ENCODE peak calls at places on chromosomes 1 and 21, in seven cellular contexts. One of them, this sample, is unnamed.

GRCh38 chr21:26842976-26843911 is 2.0 kb downstream of the ADAMTS1 start:
- DNase-seq in OCI-LY7: no peak
- DNase-seq in activated CD8-positive, alpha-beta T cell treated with anti-CD3 and anti-CD28 coated beads for 36 hours: peak; percentile 37
- DNase-seq in fibroblast of the aortic adventitia: peak; percentile 97
- DNase-seq in cardiac fibroblast: peak; percentile 98
- DNase-seq in testis: peak; percentile 92
- DNase-seq in prostate gland: peak; percentile 85
- DNase-seq in this sample: peak; percentile 62

GRCh38 chr21:38740131-38740530 is 65.6 kb upstream of the ETS2 start:
- DNase-seq in prostate gland: no peak
- DNase-seq in OCI-LY7: no peak
- DNase-seq in cardiac fibroblast: no peak
- DNase-seq in testis: no peak
- DNase-seq in fibroblast of the aortic adventitia: no peak
- DNase-seq in activated CD8-positive, alpha-beta T cell treated with anti-CD3 and anti-CD28 coated beads for 36 hours: no peak
- DNase-seq in this sample: no peak

GRCh38 chr1:47934243-47934805 is 62.9 kb downstream of the TRABD2B start:
- DNase-seq in cardiac fibroblast: peak; percentile 85
- DNase-seq in fibroblast of the aortic adventitia: peak; percentile 61
- DNase-seq in testis: peak; percentile 28
- DNase-seq in OCI-LY7: no peak
- DNase-seq in prostate gland: peak; percentile 39
- DNase-seq in activated CD8-positive, alpha-beta T cell treated with anti-CD3 and anti-CD28 coated beads for 36 hours: no peak
- DNase-seq in this sample: no peak

GRCh38 chr21:36700961-36701911 is 2.3 kb downstream of the SIM2 start:
- DNase-seq in OCI-LY7: no peak
- DNase-seq in prostate gland: no peak
- DNase-seq in cardiac fibroblast: no peak
- DNase-seq in testis: no peak
- DNase-seq in fibroblast of the aortic adventitia: no peak
- DNase-seq in activated CD8-positive, alpha-beta T cell treated with anti-CD3 and anti-CD28 coated beads for 36 hours: no peak
- DNase-seq in this sample: peak; percentile 45

GRCh38 chr1:245512181-245512888 is 357.6 kb downstream of the KIF26B start:
- DNase-seq in activated CD8-positive, alpha-beta T cell treated with anti-CD3 and anti-CD28 coated beads for 36 hours: no peak
- DNase-seq in testis: no peak
- DNase-seq in fibroblast of the aortic adventitia: peak; percentile 56
- DNase-seq in OCI-LY7: no peak
- DNase-seq in cardiac fibroblast: peak; percentile 27
- DNase-seq in prostate gland: no peak
- DNase-seq in this sample: no peak

GRCh38 chr21:25062061-25062460 is 545.2 kb downstream of the MRPL39 start:
- DNase-seq in cardiac fibroblast: no peak
- DNase-seq in prostate gland: no peak
- DNase-seq in activated CD8-positive, alpha-beta T cell treated with anti-CD3 and anti-CD28 coated beads for 36 hours: no peak
- DNase-seq in OCI-LY7: no peak
- DNase-seq in fibroblast of the aortic adventitia: no peak
- DNase-seq in testis: no peak
- DNase-seq in this sample: no peak

GRCh38 chr21:29185633-29186032 is 55.2 kb downstream of the MAP3K7CL start:
- DNase-seq in testis: no peak
- DNase-seq in OCI-LY7: no peak
- DNase-seq in prostate gland: no peak
- DNase-seq in fibroblast of the aortic adventitia: no peak
- DNase-seq in activated CD8-positive, alpha-beta T cell treated with anti-CD3 and anti-CD28 coated beads for 36 hours: no peak
- DNase-seq in cardiac fibroblast: no peak
- DNase-seq in this sample: no peak

GRCh38 chr1:19799233-19799876 is 361 bp downstream of the TMCO4 start:
- DNase-seq in OCI-LY7: peak; percentile 27
- DNase-seq in activated CD8-positive, alpha-beta T cell treated with anti-CD3 and anti-CD28 coated beads for 36 hours: peak; percentile 71
- DNase-seq in testis: peak; percentile 53
- DNase-seq in cardiac fibroblast: peak; percentile 61
- DNase-seq in fibroblast of the aortic adventitia: peak; percentile 49
- DNase-seq in prostate gland: peak; percentile 61
- DNase-seq in this sample: peak; percentile 20

GRCh38 chr21:44461005-44461404 is 5.7 kb downstream of the LRRC3 start:
- DNase-seq in testis: no peak
- DNase-seq in OCI-LY7: no peak
- DNase-seq in prostate gland: no peak
- DNase-seq in cardiac fibroblast: no peak
- DNase-seq in activated CD8-positive, alpha-beta T cell treated with anti-CD3 and anti-CD28 coated beads for 36 hours: no peak
- DNase-seq in fibroblast of the aortic adventitia: no peak
- DNase-seq in this sample: no peak

GRCh38 chr1:110722835-110723234 is 48.1 kb upstream of the KCNA3 start:
- DNase-seq in testis: no peak
- DNase-seq in prostate gland: no peak
- DNase-seq in cardiac fibroblast: no peak
- DNase-seq in activated CD8-positive, alpha-beta T cell treated with anti-CD3 and anti-CD28 coated beads for 36 hours: no peak
- DNase-seq in OCI-LY7: no peak
- DNase-seq in fibroblast of the aortic adventitia: no peak
- DNase-seq in this sample: no peak

GRCh38 chr1:84913025-84913892 is 20.3 kb upstream of the LPAR3 start:
- DNase-seq in fibroblast of the aortic adventitia: peak; percentile 70
- DNase-seq in activated CD8-positive, alpha-beta T cell treated with anti-CD3 and anti-CD28 coated beads for 36 hours: no peak
- DNase-seq in OCI-LY7: no peak
- DNase-seq in testis: no peak
- DNase-seq in cardiac fibroblast: peak; percentile 64
- DNase-seq in prostate gland: no peak
- DNase-seq in this sample: no peak

GRCh38 chr1:52022133-52022532 is 11.5 kb downstream of the KTI12 start:
- DNase-seq in OCI-LY7: no peak
- DNase-seq in prostate gland: no peak
- DNase-seq in activated CD8-positive, alpha-beta T cell treated with anti-CD3 and anti-CD28 coated beads for 36 hours: no peak
- DNase-seq in testis: no peak
- DNase-seq in cardiac fibroblast: peak; percentile 43
- DNase-seq in fibroblast of the aortic adventitia: no peak
- DNase-seq in this sample: no peak

GRCh38 chr21:44487831-44488230 is 32.5 kb downstream of the LRRC3 start:
- DNase-seq in fibroblast of the aortic adventitia: peak; percentile 21
- DNase-seq in prostate gland: no peak
- DNase-seq in OCI-LY7: peak; percentile 36
- DNase-seq in cardiac fibroblast: peak; percentile 28
- DNase-seq in testis: peak; percentile 48
- DNase-seq in activated CD8-positive, alpha-beta T cell treated with anti-CD3 and anti-CD28 coated beads for 36 hours: peak; percentile 80
- DNase-seq in this sample: no peak

GRCh38 chr1:19563336-19564097 is 78.2 kb upstream of the CAPZB start:
- DNase-seq in activated CD8-positive, alpha-beta T cell treated with anti-CD3 and anti-CD28 coated beads for 36 hours: no peak
- DNase-seq in OCI-LY7: no peak
- DNase-seq in cardiac fibroblast: peak; percentile 68
- DNase-seq in fibroblast of the aortic adventitia: peak; percentile 86
- DNase-seq in prostate gland: peak; percentile 8
- DNase-seq in testis: peak; percentile 67
- DNase-seq in this sample: no peak

GRCh38 chr1:203082571-203083462 is 3.0 kb downstream of the MYOG start:
- DNase-seq in fibroblast of the aortic adventitia: no peak
- DNase-seq in testis: no peak
- DNase-seq in activated CD8-positive, alpha-beta T cell treated with anti-CD3 and anti-CD28 coated beads for 36 hours: no peak
- DNase-seq in prostate gland: no peak
- DNase-seq in OCI-LY7: no peak
- DNase-seq in cardiac fibroblast: no peak
- DNase-seq in this sample: no peak

GRCh38 chr1:29664711-29665110 is 428.4 kb downstream of the PTPRU start:
- DNase-seq in cardiac fibroblast: no peak
- DNase-seq in activated CD8-positive, alpha-beta T cell treated with anti-CD3 and anti-CD28 coated beads for 36 hours: no peak
- DNase-seq in testis: no peak
- DNase-seq in prostate gland: no peak
- DNase-seq in OCI-LY7: no peak
- DNase-seq in fibroblast of the aortic adventitia: no peak
- DNase-seq in this sample: no peak

GRCh38 chr1:98046031-98046641 is 125.3 kb upstream of the DPYD start:
- DNase-seq in prostate gland: no peak
- DNase-seq in fibroblast of the aortic adventitia: peak; percentile 67
- DNase-seq in testis: peak; percentile 16
- DNase-seq in OCI-LY7: no peak
- DNase-seq in cardiac fibroblast: peak; percentile 69
- DNase-seq in activated CD8-positive, alpha-beta T cell treated with anti-CD3 and anti-CD28 coated beads for 36 hours: peak; percentile 26
- DNase-seq in this sample: peak; percentile 45

GRCh38 chr1:150072959-150073358 is 5.4 kb downstream of the VPS45 start:
- DNase-seq in cardiac fibroblast: peak; percentile 60
- DNase-seq in activated CD8-positive, alpha-beta T cell treated with anti-CD3 and anti-CD28 coated beads for 36 hours: no peak
- DNase-seq in prostate gland: no peak
- DNase-seq in fibroblast of the aortic adventitia: peak; percentile 66
- DNase-seq in testis: no peak
- DNase-seq in OCI-LY7: peak; percentile 46
- DNase-seq in this sample: no peak

GRCh38 chr1:44049839-44050238 is 18.6 kb upstream of the SLC6A9 start:
- DNase-seq in testis: no peak
- DNase-seq in prostate gland: no peak
- DNase-seq in activated CD8-positive, alpha-beta T cell treated with anti-CD3 and anti-CD28 coated beads for 36 hours: no peak
- DNase-seq in fibroblast of the aortic adventitia: peak; percentile 98
- DNase-seq in OCI-LY7: no peak
- DNase-seq in cardiac fibroblast: peak; percentile 86
- DNase-seq in this sample: no peak

GRCh38 chr1:157040802-157041201 is 4.7 kb downstream of the ARHGEF11 start:
- DNase-seq in testis: no peak
- DNase-seq in prostate gland: no peak
- DNase-seq in activated CD8-positive, alpha-beta T cell treated with anti-CD3 and anti-CD28 coated beads for 36 hours: no peak
- DNase-seq in fibroblast of the aortic adventitia: peak; percentile 82
- DNase-seq in OCI-LY7: no peak
- DNase-seq in cardiac fibroblast: peak; percentile 74
- DNase-seq in this sample: no peak

GRCh38 chr1:46558141-46558963 is 6.9 kb upstream of the KNCN start:
- DNase-seq in OCI-LY7: no peak
- DNase-seq in cardiac fibroblast: no peak
- DNase-seq in activated CD8-positive, alpha-beta T cell treated with anti-CD3 and anti-CD28 coated beads for 36 hours: no peak
- DNase-seq in fibroblast of the aortic adventitia: no peak
- DNase-seq in testis: no peak
- DNase-seq in prostate gland: no peak
- DNase-seq in this sample: no peak

GRCh38 chr1:216119600-216119999 is 303.6 kb downstream of the USH2A start:
- DNase-seq in testis: no peak
- DNase-seq in OCI-LY7: peak; percentile 16
- DNase-seq in fibroblast of the aortic adventitia: peak; percentile 60
- DNase-seq in prostate gland: no peak
- DNase-seq in activated CD8-positive, alpha-beta T cell treated with anti-CD3 and anti-CD28 coated beads for 36 hours: no peak
- DNase-seq in cardiac fibroblast: peak; percentile 38
- DNase-seq in this sample: no peak
- TF ChIP-seq CTCF in testis: no peak
- TF ChIP-seq CTCF in OCI-LY7: peak; percentile 75
- TF ChIP-seq CTCF in fibroblast of the aortic adventitia: peak; percentile 72
- TF ChIP-seq CTCF in prostate gland: no peak
- TF ChIP-seq CTCF in activated CD8-positive, alpha-beta T cell treated with anti-CD3 and anti-CD28 coated beads for 36 hours: no peak
- TF ChIP-seq CTCF in cardiac fibroblast: peak; percentile 37
- TF ChIP-seq CTCF in this sample: no peak

GRCh38 chr1:240691521-240692338 is 79.8 kb upstream of the GREM2 start:
- DNase-seq in fibroblast of the aortic adventitia: peak; percentile 85
- DNase-seq in cardiac fibroblast: peak; percentile 43
- DNase-seq in activated CD8-positive, alpha-beta T cell treated with anti-CD3 and anti-CD28 coated beads for 36 hours: peak; percentile 3
- DNase-seq in prostate gland: no peak
- DNase-seq in OCI-LY7: no peak
- DNase-seq in testis: peak; percentile 55
- DNase-seq in this sample: peak; percentile 55
- TF ChIP-seq CTCF in fibroblast of the aortic adventitia: peak; percentile 98
- TF ChIP-seq CTCF in cardiac fibroblast: peak; percentile 76
- TF ChIP-seq CTCF in activated CD8-positive, alpha-beta T cell treated with anti-CD3 and anti-CD28 coated beads for 36 hours: no peak
- TF ChIP-seq CTCF in prostate gland: peak; percentile 35
- TF ChIP-seq CTCF in OCI-LY7: peak; percentile 30
- TF ChIP-seq CTCF in testis: no peak
- TF ChIP-seq CTCF in this sample: no peak

GRCh38 chr21:46311568-46311967 is 12.1 kb downstream of the C21orf58 start:
- DNase-seq in fibroblast of the aortic adventitia: no peak
- DNase-seq in OCI-LY7: no peak
- DNase-seq in activated CD8-positive, alpha-beta T cell treated with anti-CD3 and anti-CD28 coated beads for 36 hours: no peak
- DNase-seq in cardiac fibroblast: no peak
- DNase-seq in prostate gland: no peak
- DNase-seq in testis: no peak
- DNase-seq in this sample: no peak

GRCh38 chr21:46318464-46318845 is 5.2 kb downstream of the C21orf58 start:
- DNase-seq in fibroblast of the aortic adventitia: no peak
- DNase-seq in activated CD8-positive, alpha-beta T cell treated with anti-CD3 and anti-CD28 coated beads for 36 hours: no peak
- DNase-seq in OCI-LY7: no peak
- DNase-seq in cardiac fibroblast: no peak
- DNase-seq in testis: no peak
- DNase-seq in prostate gland: no peak
- DNase-seq in this sample: no peak

GRCh38 chr21:46317710-46318463 is 5.8 kb downstream of the C21orf58 start:
- DNase-seq in cardiac fibroblast: no peak
- DNase-seq in fibroblast of the aortic adventitia: no peak
- DNase-seq in prostate gland: no peak
- DNase-seq in OCI-LY7: no peak
- DNase-seq in testis: no peak
- DNase-seq in activated CD8-positive, alpha-beta T cell treated with anti-CD3 and anti-CD28 coated beads for 36 hours: no peak
- DNase-seq in this sample: no peak

GRCh38 chr21:46316708-46317324 is 6.9 kb downstream of the C21orf58 start:
- DNase-seq in OCI-LY7: no peak
- DNase-seq in cardiac fibroblast: no peak
- DNase-seq in activated CD8-positive, alpha-beta T cell treated with anti-CD3 and anti-CD28 coated beads for 36 hours: no peak
- DNase-seq in prostate gland: no peak
- DNase-seq in testis: no peak
- DNase-seq in fibroblast of the aortic adventitia: no peak
- DNase-seq in this sample: no peak

GRCh38 chr21:46314441-46315020 is 9.1 kb downstream of the C21orf58 start:
- DNase-seq in cardiac fibroblast: no peak
- DNase-seq in OCI-LY7: no peak
- DNase-seq in activated CD8-positive, alpha-beta T cell treated with anti-CD3 and anti-CD28 coated beads for 36 hours: no peak
- DNase-seq in fibroblast of the aortic adventitia: no peak
- DNase-seq in testis: no peak
- DNase-seq in prostate gland: no peak
- DNase-seq in this sample: no peak
- TF ChIP-seq CTCF in cardiac fibroblast: no peak
- TF ChIP-seq CTCF in OCI-LY7: no peak
- TF ChIP-seq CTCF in activated CD8-positive, alpha-beta T cell treated with anti-CD3 and anti-CD28 coated beads for 36 hours: no peak
- TF ChIP-seq CTCF in fibroblast of the aortic adventitia: no peak
- TF ChIP-seq CTCF in testis: no peak
- TF ChIP-seq CTCF in prostate gland: no peak
- TF ChIP-seq CTCF in this sample: no peak

GRCh38 chr1:39673215-39673614 is 1.3 kb upstream of the NT5C1A start:
- DNase-seq in OCI-LY7: no peak
- DNase-seq in fibroblast of the aortic adventitia: no peak
- DNase-seq in testis: no peak
- DNase-seq in activated CD8-positive, alpha-beta T cell treated with anti-CD3 and anti-CD28 coated beads for 36 hours: no peak
- DNase-seq in cardiac fibroblast: no peak
- DNase-seq in prostate gland: no peak
- DNase-seq in this sample: no peak

GRCh38 chr1:39670689-39671088 is 1.2 kb downstream of the NT5C1A start:
- DNase-seq in prostate gland: no peak
- DNase-seq in testis: no peak
- DNase-seq in OCI-LY7: no peak
- DNase-seq in fibroblast of the aortic adventitia: no peak
- DNase-seq in cardiac fibroblast: no peak
- DNase-seq in activated CD8-positive, alpha-beta T cell treated with anti-CD3 and anti-CD28 coated beads for 36 hours: no peak
- DNase-seq in this sample: no peak

GRCh38 chr1:39671793-39672550 is at the start of gene NT5C1A:
- DNase-seq in testis: peak; percentile 41
- DNase-seq in cardiac fibroblast: no peak
- DNase-seq in prostate gland: no peak
- DNase-seq in fibroblast of the aortic adventitia: no peak
- DNase-seq in activated CD8-positive, alpha-beta T cell treated with anti-CD3 and anti-CD28 coated beads for 36 hours: peak; percentile 53
- DNase-seq in OCI-LY7: no peak
- DNase-seq in this sample: peak; percentile 24

GRCh38 chr1:39671433-39671792 is 494 bp downstream of the NT5C1A start:
- DNase-seq in testis: peak; percentile 60
- DNase-seq in prostate gland: no peak
- DNase-seq in cardiac fibroblast: no peak
- DNase-seq in OCI-LY7: no peak
- DNase-seq in activated CD8-positive, alpha-beta T cell treated with anti-CD3 and anti-CD28 coated beads for 36 hours: peak; percentile 12
- DNase-seq in fibroblast of the aortic adventitia: no peak
- DNase-seq in this sample: no peak

DNA sequence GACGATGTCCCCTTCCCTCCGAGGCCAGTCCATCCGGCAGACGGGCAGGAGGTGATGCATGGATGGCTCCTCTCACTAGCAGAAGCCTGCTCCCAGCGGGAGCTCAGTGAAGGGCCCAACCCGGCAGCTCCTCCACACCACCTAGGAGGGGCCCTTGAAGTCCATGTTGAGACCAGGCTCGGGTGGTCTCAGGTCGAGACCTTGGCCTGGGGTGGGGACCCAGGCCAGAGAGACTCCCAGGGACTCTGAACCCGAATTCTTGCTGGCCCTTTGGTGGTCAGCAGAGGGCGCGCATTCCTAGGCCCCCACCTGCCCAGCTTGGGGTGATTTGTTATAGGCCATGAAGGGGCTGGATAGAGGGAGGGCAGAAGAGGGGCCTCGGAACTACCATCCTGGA is 642 bp upstream of the NT5C1A start:
- DNase-seq in cardiac fibroblast: no peak
- DNase-seq in testis: peak; percentile 44
- DNase-seq in fibroblast of the aortic adventitia: no peak
- DNase-seq in prostate gland: no peak
- DNase-seq in OCI-LY7: no peak
- DNase-seq in activated CD8-positive, alpha-beta T cell treated with anti-CD3 and anti-CD28 coated beads for 36 hours: peak; percentile 53
- DNase-seq in this sample: peak; percentile 44
- TF ChIP-seq CTCF in cardiac fibroblast: peak; percentile 49
- TF ChIP-seq CTCF in testis: no peak
- TF ChIP-seq CTCF in fibroblast of the aortic adventitia: peak; percentile 20
- TF ChIP-seq CTCF in prostate gland: no peak
- TF ChIP-seq CTCF in OCI-LY7: peak; percentile 71
- TF ChIP-seq CTCF in activated CD8-positive, alpha-beta T cell treated with anti-CD3 and anti-CD28 coated beads for 36 hours: peak; percentile 66
- TF ChIP-seq CTCF in this sample: peak; percentile 70

This sample was measured in endothelial cell.